ENCODE peak calls at places on chromosomes 2 and 18, in four cellular contexts. A, K, M and X are unnamed samples.

GRCh38 chr2:149601141-149601796 is 13.7 kb upstream of the MMADHC start:
- DNase-seq in K (no peak), A (no peak), M (no peak), X (no peak)

GRCh38 chr2:204177977-204178522 is 241.5 kb downstream of the ICOS start:
- DNase-seq in K (no peak), M (peak), A (no peak), X (no peak)

GRCh38 chr2:20781656-20782265 is 41.1 kb downstream of the LDAH start:
- DNase-seq in K (peak), A (no peak), M (peak), X (no peak)

GRCh38 chr2:136213836-136214235 is 95.9 kb upstream of the CXCR4 start:
- DNase-seq in A (no peak), M (no peak), K (no peak), X (no peak)

GRCh38 chr2:199804831-199805230 is 46.2 kb downstream of the FTCDNL1 start:
- DNase-seq in M (no peak), K (no peak), A (no peak), X (no peak)

GRCh38 chr2:121489944-121490585 is 40.6 kb upstream of the RNU4ATAC start:
- DNase-seq in A (no peak), K (no peak), M (no peak), X (no peak)

GRCh38 chr2:20634430-20635095 is 16.3 kb downstream of the HS1BP3 start:
- DNase-seq in A (no peak), K (peak), M (no peak), X (no peak)

GRCh38 chr2:171762879-171763573 is 75.8 kb downstream of the DYNC1I2 start:
- DNase-seq in A (no peak), K (peak), M (no peak), X (no peak)

GRCh38 chr2:164826293-164827243 is 15.1 kb downstream of the COBLL1 start:
- DNase-seq in A (no peak), K (peak), M (no peak), X (no peak)

GRCh38 chr18:76410660-76411417 is 84.2 kb downstream of the ZNF516 start:
- DNase-seq in M (no peak), A (no peak), K (no peak), X (no peak)

GRCh38 chr2:65320042-65320711 is 92.5 kb downstream of the ACTR2 start:
- DNase-seq in M (no peak), K (no peak), A (no peak), X (no peak)

GRCh38 chr2:211454684-211455083 is 898.3 kb downstream of the CPS1 start:
- DNase-seq in A (no peak), M (no peak), K (no peak), X (no peak)

GRCh38 chr2:14684516-14684915 is 52.0 kb downstream of the LRATD1 start:
- DNase-seq in A (no peak), M (no peak), K (no peak), X (no peak)

GRCh38 chr2:120410487-120410886 is 64.6 kb downstream of the INHBB start:
- DNase-seq in A (no peak), K (no peak), M (no peak), X (no peak)

GRCh38 chr2:156458229-156458584 is 22.0 kb downstream of the GPD2 start:
- DNase-seq in A (no peak), K (no peak), M (no peak), X (no peak)

GRCh38 chr2:24049485-24050021 is at the start of gene FKBP1B:
- DNase-seq in A (peak), K (peak), M (peak), X (peak)
- TF ChIP-seq TAF1 in A (no peak), K (peak), M (no peak), X (no peak)

GRCh38 chr2:17756629-17757028 is 2.7 kb downstream of the GEN1 start:
- DNase-seq in A (no peak), K (no peak), M (no peak), X (no peak)
- TF ChIP-seq TAF1 in A (no peak), K (no peak), M (no peak), X (no peak)

GRCh38 chr18:56517181-56517580 is 121.2 kb downstream of the TXNL1 start:
- DNase-seq in A (no peak), K (no peak), M (no peak), X (no peak)

GRCh38 chr18:56517761-56518160 is 120.6 kb downstream of the TXNL1 start:
- DNase-seq in K (no peak), A (no peak), M (no peak), X (no peak)

DNA sequence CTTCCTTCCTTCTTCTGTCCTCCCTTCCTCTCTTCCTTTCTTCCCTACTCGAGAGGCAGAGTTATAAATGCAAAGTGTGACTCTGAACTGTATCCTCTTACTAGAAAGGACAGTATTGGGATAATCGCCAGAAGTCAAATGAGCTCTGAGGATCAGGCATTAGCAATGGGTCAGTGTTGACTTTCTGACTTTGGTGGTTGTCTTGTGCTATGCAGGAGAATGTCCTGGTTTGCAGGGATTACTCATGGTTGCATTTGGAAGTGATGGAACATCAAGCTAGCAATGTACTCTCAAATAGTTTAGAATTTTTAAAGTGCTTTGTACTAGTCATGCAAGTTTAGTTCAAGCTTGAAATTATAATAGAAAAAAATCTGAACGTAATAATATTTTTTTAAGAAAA is 115.6 kb downstream of the TXNL1 start:
- DNase-seq in K (no peak), A (no peak), M (no peak), X (no peak)
- TF ChIP-seq TAF1 in K (no peak), A (no peak), M (no peak), X (no peak)

GRCh38 chr2:144514731-144515424 is 5.0 kb downstream of the ZEB2 start:
- DNase-seq in A (no peak), M (no peak), K (no peak), X (no peak)

GRCh38 chr2:144513388-144514100 is 6.4 kb downstream of the ZEB2 start:
- DNase-seq in M (no peak), A (no peak), K (no peak), X (no peak)

GRCh38 chr2:144511222-144511855 is 8.6 kb downstream of the ZEB2 start:
- DNase-seq in A (no peak), M (no peak), K (no peak), X (no peak)

GRCh38 chr2:144511945-144512344 is 8.0 kb downstream of the ZEB2 start:
- DNase-seq in K (no peak), M (no peak), A (no peak), X (no peak)

GRCh38 chr2:144512421-144513272 is 7.3 kb downstream of the ZEB2 start:
- DNase-seq in M (no peak), A (no peak), K (no peak), X (no peak)
- TF ChIP-seq TAF1 in M (no peak), A (no peak), K (no peak), X (no peak)

GRCh38 chr2:196336715-196337617 is 165.6 kb upstream of the STK17B start:
- DNase-seq in M (peak), K (peak), A (no peak), X (no peak)

GRCh38 chr2:196335238-196335637 is 163.9 kb upstream of the STK17B start:
- DNase-seq in M (no peak), K (no peak), A (no peak), X (no peak)

GRCh38 chr2:196336206-196336605 is 164.8 kb upstream of the STK17B start:
- DNase-seq in K (no peak), A (no peak), M (no peak), X (no peak)

GRCh38 chr2:196338440-196338839 is 167.1 kb upstream of the STK17B start:
- DNase-seq in A (no peak), M (no peak), K (no peak), X (no peak)

GRCh38 chr2:196337618-196337953 is 166.2 kb upstream of the STK17B start:
- DNase-seq in K (no peak), M (no peak), A (no peak), X (no peak)
- TF ChIP-seq TAF1 in K (no peak), M (no peak), A (no peak), X (no peak)

DNA sequence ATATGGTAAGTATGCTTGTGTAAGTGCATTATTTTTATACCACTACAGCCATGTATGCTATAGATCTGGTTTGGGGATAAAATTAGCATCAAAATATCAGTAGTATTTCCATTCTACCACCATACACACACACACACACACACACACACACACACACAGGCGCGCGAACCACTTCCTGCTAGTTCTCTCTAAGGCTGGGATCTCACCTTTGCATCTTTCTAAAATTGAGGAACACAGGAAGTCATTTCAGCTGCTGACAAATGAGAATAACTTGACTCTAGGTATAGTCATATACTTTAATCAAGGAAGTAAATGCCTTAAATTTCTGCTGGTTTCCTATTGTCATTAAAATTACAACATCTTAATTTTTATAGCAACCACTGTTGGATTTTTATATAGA is 72.5 kb downstream of the RBM43 start:
- DNase-seq in K (no peak), M (no peak), A (no peak), X (no peak)
- TF ChIP-seq TAF1 in K (no peak), M (no peak), A (no peak), X (no peak)

DNA sequence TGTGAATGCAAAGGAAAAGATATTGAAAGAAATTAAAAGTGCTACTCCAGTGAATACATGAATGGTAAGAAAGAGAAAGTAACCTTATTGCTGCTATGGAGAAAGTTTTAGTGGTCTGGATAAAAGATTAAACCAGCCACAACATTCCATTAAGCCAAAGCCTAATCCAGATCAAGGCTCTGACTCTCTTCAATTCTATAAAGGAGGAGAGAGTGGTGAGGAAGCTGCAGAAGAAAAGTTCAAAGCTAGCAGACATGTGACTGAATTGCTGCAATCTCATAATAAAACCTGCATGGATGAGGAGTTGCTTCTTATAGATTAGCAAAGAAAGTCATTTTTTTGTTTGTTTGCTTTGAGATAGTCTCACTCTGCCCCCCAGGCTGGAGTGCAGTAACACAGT is 130.2 kb downstream of the DNAH6 start:
- DNase-seq in A (no peak), K (no peak), M (no peak), X (no peak)
- TF ChIP-seq TAF1 in A (no peak), K (no peak), M (no peak), X (no peak)

GRCh38 chr2:201273330-201273983 is 13.1 kb downstream of the CASP8 start:
- DNase-seq in M (no peak), K (no peak), A (no peak), X (no peak)
- TF ChIP-seq TAF1 in M (no peak), K (no peak), A (no peak), X (no peak)

DNA sequence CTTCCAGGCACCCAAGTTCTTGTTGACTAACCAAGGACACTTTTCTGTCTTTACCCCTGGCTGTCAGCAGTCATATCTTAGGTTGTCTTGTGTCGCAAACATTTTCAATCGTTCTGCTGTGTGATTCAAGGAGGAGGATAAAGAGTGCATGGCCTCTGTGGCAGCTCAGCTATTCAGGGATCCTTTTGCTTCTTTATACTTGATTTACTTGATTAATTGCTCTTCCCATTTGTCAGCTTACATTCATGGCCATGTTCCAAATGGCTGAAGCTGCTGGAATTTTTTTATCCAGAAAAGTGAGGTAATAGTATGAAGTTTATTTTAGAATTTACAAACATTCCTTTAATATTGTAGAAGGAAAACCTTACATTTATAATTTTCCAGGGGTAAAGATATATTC is 97.4 kb upstream of the FZD5 start:
- DNase-seq in M (no peak), K (no peak), A (no peak), X (no peak)
- TF ChIP-seq TAF1 in M (no peak), K (no peak), A (no peak), X (no peak)

DNA sequence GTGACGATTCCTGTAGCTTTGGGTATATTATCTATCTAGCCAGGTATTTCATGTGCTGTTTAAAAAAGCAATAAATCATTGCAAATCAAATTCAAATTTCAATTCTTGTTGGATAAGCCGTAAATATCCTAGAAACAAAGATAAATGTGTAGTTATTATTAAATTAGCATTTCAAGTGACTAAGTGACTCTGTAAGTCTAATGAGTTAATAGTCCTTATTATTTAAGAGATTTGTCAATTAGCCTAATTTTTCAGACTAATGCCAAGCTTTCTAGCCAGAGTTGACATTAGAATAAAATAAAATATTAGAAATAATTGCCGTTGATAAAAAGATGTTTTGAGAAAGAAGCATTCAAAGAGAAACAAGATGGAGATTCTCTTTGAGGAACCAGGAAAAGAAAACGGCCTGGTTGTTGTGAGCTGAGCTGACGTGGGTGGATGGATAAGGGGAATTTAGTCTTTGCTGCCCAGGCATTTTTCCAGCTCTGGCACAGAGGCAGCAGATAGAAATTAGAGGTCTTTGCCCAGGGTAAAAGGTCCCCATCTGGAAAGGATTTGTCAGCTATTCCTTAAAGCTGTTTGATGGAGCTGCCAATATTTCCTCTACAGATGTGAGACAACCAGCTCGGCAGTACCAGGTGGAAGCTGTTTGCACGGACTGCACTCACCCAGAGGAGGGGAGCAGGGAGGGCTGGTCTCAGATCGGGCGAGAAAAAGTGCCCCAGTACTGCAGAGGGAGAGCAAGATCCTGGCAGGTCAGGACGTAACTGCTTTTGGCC is 117.3 kb upstream of the SEC11C start:
- DNase-seq in A (no peak), K (peak), M (no peak), X (no peak)
- TF ChIP-seq TAF1 in A (no peak), K (no peak), M (no peak), X (no peak)